ENCODE peak calls at places on chromosome 18, in ten cellular contexts. L is HuH-7.5; S is stimulated activated CD4-positive, alpha-beta T cell treated with anti-CD3 and anti-CD28 coated beads, Interleukin-12 subunit alpha, Interleukin-12 subunit beta, amount 100 ng/mL, for 48 hours; C is H7; B is Caco-2; N is activated CD4-positive, alpha-beta T cell treated with anti-CD3 and anti-CD28 coated beads, Interleukin-2, amount 50 U/mL, for 4 hours; F is amniotic stem cell; D is Peyer's patch; T is dorsolateral prefrontal cortex; X is foreskin fibroblast. E is an unnamed sample.

GRCh38 chr18:54149078-54149697 is 75.3 kb downstream of the MBD2 start:
- DNase-seq in B (no peak), L (no peak), F (peak), C (no peak), N (peak), D (no peak), T (peak), S (peak), X (peak), E (peak)

GRCh38 chr18:37299471-37300304 is 265.9 kb downstream of the CELF4 start:
- DNase-seq in X (peak), S (no peak), D (peak), T (peak), L (peak), B (peak), F (peak), N (no peak), C (no peak), E (peak)

GRCh38 chr18:29523371-29523770 is 1346.4 kb upstream of the CDH2 start:
- DNase-seq in D (no peak), S (no peak), F (no peak), T (no peak), C (no peak), X (no peak), L (no peak), N (no peak), B (no peak), E (no peak)

GRCh38 chr18:66752733-66753132 is 148.8 kb upstream of the CDH19 start:
- DNase-seq in F (no peak), L (no peak), X (no peak), S (no peak), N (no peak), C (no peak), B (no peak), T (no peak), D (no peak), E (peak)

GRCh38 chr18:67639872-67640271 is 123.4 kb upstream of the DSEL start:
- DNase-seq in S (no peak), X (no peak), T (no peak), C (no peak), F (no peak), L (no peak), N (no peak), B (no peak), D (no peak), E (no peak)

GRCh38 chr18:68263481-68263880 is 451.4 kb downstream of the TMX3 start:
- DNase-seq in S (no peak), C (no peak), X (no peak), F (no peak), B (no peak), N (no peak), L (no peak), T (no peak), D (no peak), E (no peak)

GRCh38 chr18:77061946-77062517 is 70.6 kb downstream of the MBP start:
- DNase-seq in D (peak), F (no peak), X (no peak), T (no peak), B (no peak), S (no peak), N (no peak), C (peak), L (no peak), E (no peak)

GRCh38 chr18:23648456-23648855 is 14.3 kb downstream of the ANKRD29 start:
- DNase-seq in C (no peak), S (no peak), F (no peak), L (no peak), X (no peak), N (no peak), T (no peak), D (no peak), B (no peak), E (no peak)

GRCh38 chr18:36176739-36177138 is 10.6 kb upstream of the MOCOS start:
- DNase-seq in N (no peak), D (no peak), B (no peak), F (no peak), X (no peak), L (no peak), S (no peak), T (no peak), C (no peak), E (no peak)

GRCh38 chr18:6712401-6712800 is 17.1 kb upstream of the ARHGAP28 start:
- DNase-seq in L (no peak), X (no peak), N (no peak), C (no peak), S (no peak), B (no peak), T (no peak), F (no peak), D (no peak), E (no peak)

GRCh38 chr18:46630160-46630559 is 26.9 kb downstream of the LOXHD1 start:
- DNase-seq in B (no peak), X (no peak), L (no peak), D (no peak), T (no peak), N (no peak), S (no peak), C (no peak), F (no peak), E (no peak)

GRCh38 chr18:63157293-63158011 is 162.1 kb downstream of the BCL2 start:
- DNase-seq in N (peak), T (no peak), S (no peak), F (no peak), C (no peak), X (no peak), B (no peak), L (no peak), D (peak), E (no peak)

GRCh38 chr18:10822457-10822856 is 296.6 kb downstream of the NAPG start:
- DNase-seq in D (no peak), N (no peak), B (no peak), C (no peak), X (no peak), F (no peak), L (no peak), S (no peak), T (no peak), E (no peak)

GRCh38 chr18:58211510-58211909 is 167.5 kb downstream of the NEDD4L start:
- DNase-seq in B (no peak), N (no peak), X (no peak), S (no peak), F (no peak), T (no peak), C (no peak), D (no peak), L (no peak), E (no peak)

GRCh38 chr18:26233208-26233607 is 7.0 kb downstream of the TAF4B start:
- DNase-seq in L (no peak), S (no peak), F (no peak), T (no peak), X (no peak), D (no peak), N (no peak), C (no peak), B (no peak), E (no peak)

GRCh38 chr18:1002653-1003178 is 98.0 kb downstream of the ADCYAP1 start:
- DNase-seq in X (no peak), B (no peak), F (no peak), D (no peak), L (no peak), C (no peak), T (no peak), N (no peak), S (no peak), E (no peak)

E was measured in SJCRH30.